ENCODE peak calls at places on chromosome 9, in six cellular contexts. L, M, D, I, X and A are unnamed samples.

GRCh38 chr9:79403495-79403894 is 168.3 kb upstream of the TLE4 start:
- DNase-seq in D (no peak), X (no peak), L (no peak), M (no peak), I (no peak), A (no peak)

GRCh38 chr9:83572524-83572923 is 34.3 kb upstream of the FRMD3 start:
- DNase-seq in I (no peak), X (no peak), M (no peak), L (no peak), D (no peak), A (no peak)

GRCh38 chr9:112665347-112665746 is 52.6 kb downstream of the INIP start:
- DNase-seq in M (no peak), D (no peak), L (no peak), X (no peak), I (no peak), A (no peak)

GRCh38 chr9:87382902-87383301 is 114.8 kb upstream of the DAPK1 start:
- DNase-seq in D (no peak), M (no peak), I (no peak), X (no peak), L (no peak), A (no peak)

GRCh38 chr9:113355197-113355596 is 5.9 kb downstream of the BSPRY start:
- DNase-seq in I (peak), L (no peak), D (no peak), X (no peak), M (no peak), A (no peak)

GRCh38 chr9:38227656-38228055 is 158.6 kb upstream of the SHB start:
- DNase-seq in M (no peak), I (no peak), X (no peak), L (no peak), D (no peak), A (no peak)

GRCh38 chr9:114282507-114282906 is 40.4 kb upstream of the ORM1 start:
- DNase-seq in X (no peak), D (no peak), M (no peak), I (no peak), L (no peak), A (no peak)

GRCh38 chr9:135884328-135885035 is 22.9 kb downstream of the CAMSAP1 start:
- DNase-seq in I (peak), L (no peak), D (no peak), X (no peak), M (no peak), A (no peak)

GRCh38 chr9:811101-811531 is 30.4 kb upstream of the DMRT1 start:
- DNase-seq in I (no peak), X (no peak), D (no peak), M (no peak), L (no peak), A (no peak)

GRCh38 chr9:126207256-126207655 is 119.4 kb upstream of the MVB12B start:
- DNase-seq in I (no peak), X (no peak), D (no peak), M (no peak), L (no peak), A (no peak)

GRCh38 chr9:119050281-119050680 is 319.0 kb downstream of the BRINP1 start:
- DNase-seq in M (no peak), X (no peak), D (no peak), I (no peak), L (no peak), A (no peak)

GRCh38 chr9:125694478-125694877 is 12.5 kb downstream of the MAPKAP1 start:
- DNase-seq in D (no peak), X (no peak), M (no peak), I (peak), L (no peak), A (no peak)

GRCh38 chr9:117715411-117715989 is 11.3 kb downstream of the TLR4 start:
- DNase-seq in D (no peak), M (no peak), I (no peak), L (no peak), X (no peak), A (no peak)

GRCh38 chr9:124044448-124044847 is 32.9 kb downstream of the LHX2 start:
- DNase-seq in M (no peak), I (no peak), X (no peak), L (no peak), D (no peak), A (no peak)

GRCh38 chr9:86075132-86075807 is 24.1 kb downstream of the GOLM1 start:
- DNase-seq in D (no peak), X (no peak), I (no peak), M (no peak), L (no peak), A (no peak)

GRCh38 chr9:129584136-129584535 is 36.8 kb downstream of the C9orf50 start:
- DNase-seq in X (no peak), M (no peak), D (peak), I (peak), L (peak), A (no peak)

GRCh38 chr9:120482424-120483186 is 97.4 kb downstream of the CDK5RAP2 start:
- DNase-seq in M (no peak), L (no peak), D (no peak), X (no peak), I (no peak), A (no peak)

GRCh38 chr9:136889858-136890257 is 3.5 kb downstream of the TRAF2 start:
- DNase-seq in L (no peak), I (no peak), X (no peak), D (no peak), M (no peak), A (no peak)

GRCh38 chr9:81371824-81372223 is 317.5 kb downstream of the TLE1 start:
- DNase-seq in I (no peak), M (no peak), D (no peak), L (no peak), X (no peak), A (no peak)

DNA sequence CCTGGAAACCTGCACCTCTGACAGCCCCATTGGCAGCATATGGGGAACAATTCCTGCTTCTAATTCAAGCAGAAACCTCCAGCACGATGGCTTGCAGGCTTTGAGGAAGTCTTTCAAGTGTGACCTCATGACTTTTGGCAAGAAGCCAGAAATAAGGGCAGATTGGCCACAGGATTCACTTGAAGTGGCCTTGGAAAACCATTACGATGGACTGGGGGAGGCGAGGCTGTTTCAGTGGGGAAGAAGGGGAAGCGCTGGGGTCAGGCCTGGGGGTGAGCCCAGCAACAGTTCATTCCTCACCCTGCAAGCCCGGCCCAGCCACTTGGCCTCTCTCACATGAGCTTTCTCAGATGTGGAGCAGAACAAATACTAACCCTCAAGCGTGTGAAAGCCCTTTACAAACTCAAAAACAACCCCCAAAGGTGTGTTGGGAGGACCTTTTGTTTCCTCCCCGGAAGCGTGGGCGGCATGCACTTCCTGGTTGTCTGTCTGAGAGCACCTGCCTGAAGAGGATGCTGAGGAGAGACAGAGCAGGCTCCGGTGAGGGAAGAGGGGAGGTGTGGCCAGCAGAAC is 26.9 kb upstream of the EEIG1 start:
- DNase-seq in D (peak), L (peak), I (peak), X (no peak), M (peak), A (peak)
- TF ChIP-seq POLR2A in D (peak), L (no peak), I (no peak), X (no peak), M (peak), A (peak)

DNA sequence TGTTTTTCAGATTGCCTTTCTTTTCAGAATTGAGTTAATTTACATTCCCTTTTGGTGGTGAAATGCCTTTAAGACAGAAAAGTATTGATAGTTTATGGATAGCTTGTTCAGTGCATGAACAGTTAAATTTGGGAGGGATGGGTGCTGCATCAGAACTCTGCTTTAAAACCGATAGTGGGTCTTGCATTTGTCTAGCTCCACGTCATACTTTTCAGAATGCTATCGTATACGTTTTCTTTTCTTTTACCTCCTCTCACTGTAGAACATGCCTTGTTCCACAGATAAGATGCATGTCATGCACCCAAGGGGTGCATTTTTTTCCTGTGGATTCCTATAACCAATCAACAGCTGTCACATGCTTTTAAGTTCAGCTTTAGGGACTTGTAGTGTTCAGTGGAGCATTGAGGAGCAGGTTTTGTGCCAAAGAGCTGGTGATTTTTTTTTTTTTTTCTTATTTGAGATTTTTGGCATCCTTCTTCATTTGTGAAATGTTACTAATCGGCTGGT is 2.3 kb downstream of the SLC44A1 start:
- DNase-seq in M (no peak), L (no peak), D (no peak), X (no peak), I (no peak), A (no peak)
- TF ChIP-seq POLR2AphosphoS5 in M (no peak), L (no peak), D (no peak), X (no peak), I (no peak), A (no peak)

GRCh38 chr9:35792044-35792813 is 838 bp downstream of the NPR2 start:
- DNase-seq in I (no peak), D (no peak), M (no peak), X (no peak), L (no peak), A (no peak)

GRCh38 chr9:35789541-35789940 is 1.9 kb upstream of the NPR2 start:
- DNase-seq in X (no peak), M (no peak), D (no peak), L (peak), I (no peak), A (no peak)

GRCh38 chr9:35790025-35790384 is 1.4 kb upstream of the NPR2 start:
- DNase-seq in L (no peak), M (no peak), X (no peak), I (no peak), D (no peak), A (no peak)

GRCh38 chr9:35791321-35791921 is at the start of gene NPR2:
- DNase-seq in X (no peak), D (no peak), M (no peak), I (no peak), L (peak), A (no peak)

GRCh38 chr9:35790385-35791291 is 753 bp upstream of the NPR2 start:
- DNase-seq in M (peak), I (peak), L (peak), X (no peak), D (no peak), A (peak)
- TF ChIP-seq TAF1 in M (no peak), I (no peak), L (no peak), X (peak), D (no peak), A (no peak)

GRCh38 chr9:134066546-134066922 is 1.3 kb downstream of the BRD3 start:
- DNase-seq in I (no peak), X (no peak), D (no peak), M (no peak), L (no peak), A (no peak)

GRCh38 chr9:134066923-134067851 is 639 bp downstream of the BRD3 start:
- DNase-seq in M (peak), I (no peak), D (no peak), X (no peak), L (peak), A (peak)

GRCh38 chr9:134068742-134069535 is 1.1 kb upstream of the BRD3 start:
- DNase-seq in I (no peak), L (no peak), D (no peak), M (no peak), X (no peak), A (no peak)

GRCh38 chr9:134069536-134070399 is 1.9 kb upstream of the BRD3 start:
- DNase-seq in D (no peak), X (no peak), L (no peak), M (no peak), I (no peak), A (no peak)

GRCh38 chr9:134067904-134068741 is at the start of gene BRD3:
- DNase-seq in D (peak), L (peak), M (peak), X (peak), I (peak), A (peak)
- TF ChIP-seq POLR2A in D (peak), L (no peak), M (no peak), X (no peak), I (peak), A (peak)

GRCh38 chr9:92714016-92714415 is 44.1 kb upstream of the IPPK start:
- DNase-seq in L (no peak), D (no peak), I (no peak), X (no peak), M (no peak), A (no peak)

GRCh38 chr9:92711844-92712243 is 41.9 kb upstream of the IPPK start:
- DNase-seq in I (no peak), L (peak), D (no peak), X (no peak), M (no peak), A (no peak)

GRCh38 chr9:92713528-92713927 is 43.6 kb upstream of the IPPK start:
- DNase-seq in X (no peak), D (no peak), M (no peak), L (no peak), I (no peak), A (no peak)

GRCh38 chr9:92711146-92711545 is 41.2 kb upstream of the IPPK start:
- DNase-seq in I (no peak), L (peak), D (no peak), M (no peak), X (no peak), A (no peak)

DNA sequence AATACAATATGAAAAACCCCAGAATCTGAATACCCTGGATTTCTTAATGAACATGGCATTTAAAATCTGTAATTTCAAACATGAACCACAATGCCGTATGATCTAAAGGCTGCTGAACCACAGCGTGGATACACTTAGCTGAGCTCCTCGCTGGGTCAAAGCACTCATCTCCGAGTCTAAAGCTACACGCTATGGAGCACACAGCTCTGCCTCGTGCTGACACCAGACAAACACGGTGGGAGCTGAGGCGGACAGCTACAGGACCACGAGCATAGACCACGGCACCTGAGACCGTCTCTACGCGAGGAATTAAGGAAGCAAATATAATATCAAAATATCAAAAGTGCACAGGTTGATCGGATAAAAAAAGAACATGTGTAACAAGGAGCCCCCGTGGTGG is 42.8 kb upstream of the IPPK start:
- DNase-seq in L (peak), D (no peak), I (no peak), M (no peak), X (no peak), A (no peak)
- TF ChIP-seq POLR2AphosphoS5 in L (no peak), D (no peak), I (no peak), M (no peak), X (no peak), A (no peak)